ENCODE peak calls at places on chromosomes 6 and 20, in six cellular contexts. Q is HepG2, K is GM12878, O is K562, H is SK-N-SH, W is H1. N is an unnamed sample.

GRCh38 chr6:111461860-111462259 is 21.2 kb downstream of the REV3L start:
- DNase-seq in Q (no peak), K (no peak), O (no peak), H (no peak), W (no peak), N (no peak)

GRCh38 chr6:105753184-105754097 is 332.7 kb upstream of the PRDM1 start:
- DNase-seq in Q (no peak), K (no peak), O (no peak), H (no peak), W (no peak), N (peak)

GRCh38 chr6:36848658-36849441 is 9.6 kb upstream of the CPNE5 start:
- DNase-seq in Q (peak), K (no peak), O (peak), H (peak), W (peak), N (no peak)

GRCh38 chr20:50655325-50655880 is 35.9 kb downstream of the RIPOR3 start:
- DNase-seq in Q (no peak), K (no peak), O (no peak), H (peak), W (no peak), N (no peak)

GRCh38 chr20:33028875-33029274 is 2.6 kb upstream of the BPIFB6 start:
- DNase-seq in Q (no peak), K (no peak), O (no peak), H (no peak), W (no peak), N (no peak)

GRCh38 chr20:9185511-9185910 is 116.6 kb downstream of the PLCB4 start:
- DNase-seq in Q (no peak), K (no peak), O (no peak), H (no peak), W (no peak), N (no peak)

GRCh38 chr6:16400248-16400760 is 161.9 kb downstream of the GMPR start:
- DNase-seq in Q (no peak), K (no peak), O (no peak), H (no peak), W (no peak), N (no peak)

GRCh38 chr20:39632176-39632575 is 670.0 kb downstream of the DHX35 start:
- DNase-seq in Q (no peak), K (no peak), O (no peak), H (no peak), W (no peak), N (no peak)

GRCh38 chr6:166195861-166196238 is 28.2 kb upstream of the TBXT start:
- DNase-seq in Q (no peak), K (no peak), O (no peak), H (no peak), W (no peak), N (no peak)

GRCh38 chr20:16573011-16573965 is at the start of gene KIF16B:
- DNase-seq in Q (peak), K (peak), O (peak), H (peak), W (peak), N (peak)

GRCh38 chr6:5606546-5606945 is 345.2 kb downstream of the FARS2 start:
- DNase-seq in Q (no peak), K (no peak), O (no peak), H (no peak), W (no peak), N (no peak)

GRCh38 chr20:33211817-33212424 is 5.2 kb upstream of the BPIFA3 start:
- DNase-seq in Q (peak), K (no peak), O (peak), H (peak), W (peak), N (peak)

GRCh38 chr6:160500639-160501038 is 152.5 kb downstream of the SLC22A3 start:
- DNase-seq in Q (no peak), K (no peak), O (no peak), H (no peak), W (no peak), N (no peak)

GRCh38 chr20:2619961-2620595 is 32.4 kb upstream of the NOP56 start:
- DNase-seq in Q (peak), K (no peak), O (no peak), H (no peak), W (no peak), N (peak)

GRCh38 chr6:16045238-16045637 is 83.6 kb upstream of the MYLIP start:
- DNase-seq in Q (no peak), K (no peak), O (peak), H (no peak), W (no peak), N (no peak)

GRCh38 chr20:17594443-17594842 is 24.6 kb downstream of the DSTN start:
- DNase-seq in Q (no peak), K (no peak), O (no peak), H (no peak), W (no peak), N (no peak)

GRCh38 chr6:24919404-24919892 is 16.3 kb downstream of the RIPOR2 start:
- DNase-seq in Q (no peak), K (no peak), O (no peak), H (no peak), W (no peak), N (no peak)

GRCh38 chr6:41939848-41940758 is 1.5 kb downstream of the CCND3 start:
- DNase-seq in Q (no peak), K (no peak), O (peak), H (no peak), W (peak), N (no peak)

GRCh38 chr6:30071081-30071818 is 4.3 kb downstream of the PPP1R11 start:
- DNase-seq in Q (no peak), K (no peak), O (no peak), H (peak), W (peak), N (no peak)

GRCh38 chr6:155880905-155881304 is 425.3 kb upstream of the NOX3 start:
- DNase-seq in Q (no peak), K (no peak), O (no peak), H (no peak), W (no peak), N (no peak)

GRCh38 chr20:49112596-49113274 is 66.6 kb downstream of the CSE1L start:
- DNase-seq in Q (no peak), K (no peak), O (no peak), H (no peak), W (no peak), N (no peak)

GRCh38 chr6:98547151-98547550 is 287.2 kb upstream of the POU3F2 start:
- DNase-seq in Q (no peak), K (no peak), O (no peak), H (no peak), W (no peak), N (no peak)

GRCh38 chr20:47296950-47297349 is 59.5 kb downstream of the ZMYND8 start:
- DNase-seq in Q (no peak), K (no peak), O (peak), H (no peak), W (no peak), N (no peak)

GRCh38 chr20:53163486-53163885 is 191.3 kb downstream of the TSHZ2 start:
- DNase-seq in Q (no peak), K (no peak), O (peak), H (no peak), W (no peak), N (no peak)

GRCh38 chr6:83838727-83839126 is 14.4 kb upstream of the RIPPLY2 start:
- DNase-seq in Q (no peak), K (no peak), O (no peak), H (no peak), W (no peak), N (no peak)

GRCh38 chr6:110233769-110234374 is 53.6 kb downstream of the CDC40 start:
- DNase-seq in Q (no peak), K (peak), O (no peak), H (no peak), W (no peak), N (no peak)

GRCh38 chr6:52515219-52515960 is 61.5 kb downstream of the TRAM2 start:
- DNase-seq in Q (peak), K (no peak), O (no peak), H (no peak), W (no peak), N (no peak)

GRCh38 chr6:11447265-11447664 is 90.3 kb upstream of the TMEM170B start:
- DNase-seq in Q (no peak), K (no peak), O (no peak), H (no peak), W (no peak), N (no peak)

GRCh38 chr20:32528291-32528891 is 56.7 kb downstream of the NOL4L start:
- DNase-seq in Q (no peak), K (no peak), O (no peak), H (peak), W (no peak), N (no peak)

GRCh38 chr20:44104807-44105517 is 82.0 kb downstream of the JPH2 start:
- DNase-seq in Q (no peak), K (no peak), O (no peak), H (peak), W (no peak), N (no peak)

GRCh38 chr6:113824411-113824810 is 32.7 kb upstream of the MARCKS start:
- DNase-seq in Q (no peak), K (no peak), O (no peak), H (no peak), W (no peak), N (no peak)

GRCh38 chr6:37576336-37576737 is 76.6 kb upstream of the CCDC167 start:
- DNase-seq in Q (no peak), K (no peak), O (peak), H (no peak), W (no peak), N (peak)

GRCh38 chr20:1449370-1449769 is 17.3 kb downstream of the NSFL1C start:
- DNase-seq in Q (no peak), K (no peak), O (no peak), H (no peak), W (no peak), N (no peak)

GRCh38 chr20:47487175-47487917 is 14.3 kb upstream of the NCOA3 start:
- DNase-seq in Q (no peak), K (peak), O (peak), H (no peak), W (no peak), N (no peak)

GRCh38 chr6:168650686-168651085 is 209.7 kb downstream of the SMOC2 start:
- DNase-seq in Q (no peak), K (no peak), O (no peak), H (no peak), W (no peak), N (no peak)

GRCh38 chr6:6545616-6546317 is 42.8 kb upstream of the LY86 start:
- DNase-seq in Q (no peak), K (no peak), O (no peak), H (peak), W (peak), N (no peak)

GRCh38 chr6:129485746-129486145 is 224.2 kb downstream of the ARHGAP18 start:
- DNase-seq in Q (no peak), K (no peak), O (no peak), H (no peak), W (no peak), N (no peak)

GRCh38 chr20:326645-327031 is 1.3 kb downstream of the SOX12 start:
- DNase-seq in Q (no peak), K (no peak), O (peak), H (no peak), W (no peak), N (no peak)

GRCh38 chr20:62590301-62591121 is 51.8 kb upstream of the SLCO4A1 start:
- DNase-seq in Q (no peak), K (no peak), O (no peak), H (no peak), W (no peak), N (no peak)

GRCh38 chr20:58129736-58130135 is 98.7 kb downstream of the ANKRD60 start:
- DNase-seq in Q (no peak), K (no peak), O (no peak), H (no peak), W (peak), N (no peak)
- TF ChIP-seq SIN3A in Q (no peak), K (no peak), O (no peak), H (no peak), W (no peak), N (no peak)

DNA sequence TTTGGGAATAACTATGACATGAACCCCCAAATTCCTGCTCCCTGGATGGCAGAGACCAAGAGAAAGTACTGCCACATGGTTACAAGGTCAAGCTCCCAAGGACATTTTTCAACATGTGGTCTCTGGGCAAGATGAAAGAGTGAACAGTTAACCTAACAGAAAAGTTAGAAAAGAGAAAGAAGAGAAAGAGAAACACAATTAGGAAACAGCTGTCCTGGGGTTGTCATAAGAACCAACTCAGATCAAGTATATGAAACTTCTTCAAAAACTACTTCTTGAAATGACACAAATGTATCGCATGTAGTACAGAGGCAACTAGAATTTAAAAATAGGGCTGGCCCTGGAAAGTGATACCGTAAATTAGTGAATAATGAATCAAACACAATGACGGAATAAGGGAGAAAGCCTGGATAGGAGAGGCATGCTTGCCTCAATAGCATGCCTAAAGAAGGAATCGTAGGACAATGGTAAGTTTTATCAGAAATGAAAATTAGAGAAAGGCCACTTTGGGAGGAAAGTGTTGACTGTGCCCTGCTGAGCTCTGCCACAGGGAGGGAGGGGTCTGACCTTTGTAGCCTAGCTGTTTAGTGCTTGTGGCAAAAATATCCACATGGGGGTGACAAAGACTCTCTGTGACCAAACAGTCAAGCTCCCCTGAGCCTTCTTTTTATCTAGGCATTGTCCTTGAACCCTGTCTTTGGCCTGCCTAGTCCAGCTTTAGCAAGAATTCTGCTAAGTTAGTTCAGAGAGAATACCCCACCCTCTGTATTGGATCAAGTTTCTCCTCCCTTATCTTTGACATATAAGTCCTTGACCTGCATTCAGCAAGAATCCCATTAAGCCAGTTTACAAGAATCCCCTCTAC is 4.3 kb upstream of the DCBLD1 start:
- DNase-seq in Q (peak), K (no peak), O (peak), H (no peak), W (no peak), N (no peak)
- H2AFZ ChIP-seq in Q (peak), K (peak), O (no peak), H (peak), W (peak), N (peak)

DNA sequence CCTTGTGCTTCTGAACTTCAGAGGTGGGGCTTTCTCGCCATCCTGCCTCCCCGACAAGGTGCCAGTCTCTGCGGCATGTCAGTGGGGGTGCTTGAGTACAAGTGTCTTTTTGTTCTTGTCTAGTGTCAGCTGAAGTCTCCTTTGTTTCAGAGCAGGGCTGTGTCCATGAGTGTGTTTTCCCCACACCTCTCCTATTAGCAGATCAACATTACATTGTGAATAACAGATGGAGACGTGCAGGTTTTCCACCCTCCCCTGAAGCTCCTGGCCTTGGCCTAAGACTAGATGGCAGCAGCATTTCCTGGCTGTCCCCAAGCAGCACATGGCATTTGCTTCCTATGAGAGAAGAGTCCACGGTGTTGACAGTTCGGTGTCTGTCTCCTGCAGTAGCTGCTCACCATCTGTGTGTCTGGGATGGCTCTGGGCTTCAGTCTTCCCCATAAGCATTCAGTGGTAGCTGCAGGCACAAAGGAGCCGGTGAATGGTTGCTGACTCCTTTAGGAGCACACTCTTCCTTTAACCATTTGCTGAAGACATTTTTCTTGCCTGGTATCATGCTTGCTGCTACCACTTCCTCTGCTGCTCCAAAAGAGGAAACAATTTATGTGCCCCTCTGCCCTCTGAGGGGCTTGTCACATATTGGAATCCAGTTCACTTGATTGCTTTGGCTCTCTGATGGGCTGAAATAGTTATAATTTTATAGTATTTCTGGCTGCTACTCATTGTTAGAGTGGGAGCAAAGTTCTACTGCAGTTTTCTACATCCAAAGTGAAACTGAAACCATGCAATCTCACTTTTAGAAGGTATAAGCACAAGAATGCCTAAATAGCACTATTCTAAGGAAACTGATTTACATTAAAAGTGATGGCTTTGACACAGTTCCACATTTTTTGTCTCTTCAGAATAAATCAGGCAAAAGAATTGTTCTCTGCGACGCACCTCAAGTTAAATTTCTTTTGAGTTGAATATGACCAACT is 913.0 kb downstream of the C6orf118 start:
- DNase-seq in Q (no peak), K (no peak), O (no peak), H (no peak), W (no peak), N (no peak)
- TF ChIP-seq SIN3A in Q (no peak), K (no peak), O (no peak), H (no peak), W (no peak), N (no peak)

GRCh38 chr6:75379536-75379935 is 94.9 kb upstream of the TMEM30A start:
- DNase-seq in Q (no peak), K (no peak), O (no peak), H (no peak), W (no peak), N (no peak)

GRCh38 chr6:75378101-75378500 is 93.5 kb upstream of the TMEM30A start:
- DNase-seq in Q (no peak), K (no peak), O (no peak), H (no peak), W (no peak), N (no peak)

GRCh38 chr6:75384116-75384515 is 99.5 kb upstream of the TMEM30A start:
- DNase-seq in Q (no peak), K (no peak), O (no peak), H (no peak), W (no peak), N (no peak)

GRCh38 chr6:75382634-75382900 is 98.0 kb upstream of the TMEM30A start:
- DNase-seq in Q (no peak), K (no peak), O (no peak), H (no peak), W (no peak), N (no peak)

GRCh38 chr6:75381878-75382633 is 97.5 kb upstream of the TMEM30A start:
- DNase-seq in Q (no peak), K (no peak), O (no peak), H (peak), W (no peak), N (no peak)
- H2AFZ ChIP-seq in Q (no peak), K (no peak), O (no peak), H (no peak), W (no peak), N (no peak)

N was measured in HCT116.